ENCODE peak calls at places on chromosomes 12 and 14, in eight cellular contexts. Z, H, I, J, E, O, Q and N are unnamed samples.

GRCh38 chr12:123389560-123390351 is 5.8 kb downstream of the KMT5A start:
- DNase-seq in J (peak), O (peak), Q (peak), E (peak), H (peak), Z (no peak), I (peak), N (peak)

GRCh38 chr14:95464524-95464923 is 51.9 kb downstream of the SYNE3 start:
- DNase-seq in J (no peak), Q (no peak), H (no peak), E (no peak), I (no peak), Z (no peak), O (no peak), N (no peak)

GRCh38 chr14:91350813-91351507 is 66.7 kb downstream of the CCDC88C start:
- DNase-seq in E (no peak), Q (no peak), H (no peak), O (no peak), J (no peak), Z (no peak), I (no peak), N (no peak)

GRCh38 chr12:54147186-54147585 is 41.6 kb downstream of the SMUG1 start:
- DNase-seq in Z (no peak), Q (no peak), E (peak), H (no peak), J (no peak), O (no peak), I (no peak), N (no peak)

GRCh38 chr12:77835982-77836381 is 5.3 kb downstream of the NAV3 start:
- DNase-seq in J (no peak), Z (no peak), H (no peak), Q (no peak), O (no peak), I (no peak), E (no peak), N (no peak)

GRCh38 chr12:95674631-95675030 is 115.9 kb downstream of the NTN4 start:
- DNase-seq in E (no peak), H (no peak), Z (no peak), Q (no peak), O (no peak), I (no peak), J (peak), N (peak)

GRCh38 chr12:116336542-116337065 is 59.1 kb upstream of the MED13L start:
- DNase-seq in E (peak), I (no peak), H (no peak), Z (no peak), O (no peak), J (no peak), Q (no peak), N (no peak)

GRCh38 chr14:66746316-66747006 is 238.5 kb downstream of the GPHN start:
- DNase-seq in E (no peak), Q (peak), I (no peak), O (peak), H (no peak), J (peak), Z (no peak), N (peak)

GRCh38 chr12:57966536-57966935 is 25.2 kb downstream of the ATP23 start:
- DNase-seq in Q (no peak), E (no peak), H (no peak), O (no peak), Z (no peak), J (no peak), I (no peak), N (no peak)

GRCh38 chr12:105672576-105672975 is 342.1 kb downstream of the C12orf75 start:
- DNase-seq in H (peak), O (peak), J (peak), Q (no peak), I (peak), E (peak), Z (no peak), N (peak)

GRCh38 chr12:64951944-64952343 is 127.5 kb downstream of the TBC1D30 start:
- DNase-seq in J (no peak), Q (no peak), Z (no peak), O (no peak), E (no peak), H (no peak), I (no peak), N (no peak)

GRCh38 chr14:96929969-96930368 is 132.8 kb downstream of the VRK1 start:
- DNase-seq in E (no peak), H (peak), J (no peak), O (no peak), Z (no peak), Q (no peak), I (no peak), N (no peak)

GRCh38 chr12:96368687-96369086 is 31.6 kb downstream of the CDK17 start:
- DNase-seq in E (no peak), O (no peak), I (no peak), J (no peak), Z (no peak), Q (no peak), H (no peak), N (no peak)

GRCh38 chr14:32121948-32122347 is 44.8 kb downstream of the ARHGAP5 start:
- DNase-seq in I (no peak), Z (peak), Q (no peak), O (no peak), H (no peak), J (no peak), E (no peak), N (no peak)

GRCh38 chr12:2052861-2053674 is at the start of gene CACNA1C:
- DNase-seq in J (peak), E (peak), Q (no peak), I (peak), Z (no peak), H (peak), O (no peak), N (peak)

GRCh38 chr12:11724888-11725310 is 75.4 kb downstream of the ETV6 start:
- DNase-seq in H (no peak), J (peak), Q (no peak), I (no peak), Z (no peak), O (no peak), E (no peak), N (no peak)

GRCh38 chr12:46153267-46153872 is 115.5 kb downstream of the SLC38A1 start:
- DNase-seq in H (no peak), Q (peak), J (peak), Z (no peak), E (no peak), I (no peak), O (no peak), N (peak)

GRCh38 chr14:33934043-33934750 is 16.7 kb downstream of the EGLN3 start:
- DNase-seq in I (no peak), Q (no peak), E (no peak), Z (no peak), H (no peak), O (no peak), J (peak), N (no peak)

GRCh38 chr12:31033146-31033545 is 40.5 kb upstream of the DDX11 start:
- DNase-seq in Z (no peak), H (no peak), O (no peak), I (no peak), J (no peak), Q (no peak), E (no peak), N (no peak)

GRCh38 chr14:44961151-44961729 is 507 bp downstream of the KLHL28 start:
- DNase-seq in Z (no peak), E (peak), J (peak), O (peak), H (peak), I (peak), Q (peak), N (peak)

GRCh38 chr14:63857467-63858030 is 4.7 kb downstream of the SYNE2 start:
- DNase-seq in H (no peak), E (no peak), Z (no peak), I (no peak), J (no peak), O (no peak), Q (no peak), N (no peak)

GRCh38 chr12:69821441-69822204 is 3.4 kb upstream of the MYRFL start:
- DNase-seq in H (no peak), O (no peak), Z (no peak), Q (no peak), E (no peak), J (peak), I (no peak), N (no peak)

GRCh38 chr14:49621114-49621881 is 699 bp downstream of the MGAT2 start:
- DNase-seq in J (peak), E (peak), H (peak), O (peak), I (peak), Z (no peak), Q (no peak), N (peak)

GRCh38 chr14:51395361-51395849 is 155.4 kb downstream of the TMX1 start:
- DNase-seq in E (no peak), I (peak), Z (peak), H (peak), Q (no peak), J (peak), O (no peak), N (peak)

GRCh38 chr14:35374273-35374681 is 30.3 kb downstream of the NFKBIA start:
- DNase-seq in E (peak), H (no peak), I (no peak), J (peak), Q (peak), Z (peak), O (no peak), N (no peak)

GRCh38 chr14:105059035-105059916 is 6.0 kb downstream of the GPR132 start:
- DNase-seq in I (no peak), O (peak), Z (no peak), H (peak), Q (no peak), E (no peak), J (no peak), N (peak)

GRCh38 chr12:59070534-59070933 is 150.2 kb upstream of the LRIG3 start:
- DNase-seq in O (no peak), E (no peak), Q (no peak), H (no peak), Z (no peak), I (no peak), J (peak), N (no peak)

GRCh38 chr12:60714141-60714900 is 1118.5 kb downstream of the SLC16A7 start:
- DNase-seq in H (no peak), I (no peak), E (no peak), J (no peak), Z (no peak), Q (no peak), O (no peak), N (no peak)

GRCh38 chr12:80632835-80633234 is 74.6 kb upstream of the MYF6 start:
- DNase-seq in H (no peak), J (no peak), Q (no peak), E (no peak), Z (no peak), O (no peak), I (no peak), N (peak)

GRCh38 chr12:74539261-74539660 is 1.6 kb downstream of the ATXN7L3B start:
- DNase-seq in I (no peak), J (no peak), Q (no peak), O (no peak), Z (no peak), E (no peak), H (no peak), N (peak)

GRCh38 chr14:104282332-104283196 is 144.2 kb downstream of the KIF26A start:
- DNase-seq in Z (no peak), I (peak), O (peak), Q (no peak), H (peak), E (peak), J (no peak), N (no peak)

GRCh38 chr12:117680311-117680710 is 288.5 kb downstream of the KSR2 start:
- DNase-seq in O (no peak), Q (no peak), I (no peak), J (peak), Z (no peak), H (no peak), E (no peak), N (no peak)

GRCh38 chr12:2348477-2348852 is 295.7 kb downstream of the CACNA1C start:
- DNase-seq in O (no peak), E (no peak), Q (no peak), I (no peak), H (no peak), Z (no peak), J (no peak), N (no peak)

GRCh38 chr14:85533821-85534271 is 3.9 kb downstream of the FLRT2 start:
- DNase-seq in J (peak), Q (peak), E (no peak), I (no peak), H (no peak), Z (no peak), O (no peak), N (no peak)
- H3K4me3 ChIP-seq in J (peak), Q (peak), E (peak), I (peak), H (peak), Z (peak), O (peak), N (peak)

DNA sequence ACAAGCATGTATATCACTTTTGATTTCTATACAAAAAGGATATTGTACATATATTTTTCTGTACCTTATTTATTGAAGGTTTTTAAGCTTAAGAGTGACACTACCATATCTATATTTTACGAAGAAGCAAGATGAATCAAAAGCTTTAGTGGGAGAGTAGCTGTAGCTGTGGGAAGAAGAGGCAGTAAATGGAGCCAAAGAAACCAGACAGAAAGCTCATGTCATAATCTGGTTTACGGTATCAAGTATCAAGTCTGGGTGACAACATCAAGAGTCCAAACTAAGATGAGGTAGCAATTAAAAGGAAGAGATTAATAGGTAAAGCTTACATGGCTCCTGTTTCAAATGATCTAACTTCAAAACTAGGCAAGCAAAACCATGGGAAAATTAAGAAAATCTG is 54.8 kb downstream of the CEP83 start:
- DNase-seq in I (no peak), H (no peak), O (no peak), Z (no peak), J (no peak), E (no peak), Q (no peak), N (no peak)
- H3K4me3 ChIP-seq in I (no peak), H (peak), O (no peak), Z (no peak), J (no peak), E (no peak), Q (no peak), N (no peak)

DNA sequence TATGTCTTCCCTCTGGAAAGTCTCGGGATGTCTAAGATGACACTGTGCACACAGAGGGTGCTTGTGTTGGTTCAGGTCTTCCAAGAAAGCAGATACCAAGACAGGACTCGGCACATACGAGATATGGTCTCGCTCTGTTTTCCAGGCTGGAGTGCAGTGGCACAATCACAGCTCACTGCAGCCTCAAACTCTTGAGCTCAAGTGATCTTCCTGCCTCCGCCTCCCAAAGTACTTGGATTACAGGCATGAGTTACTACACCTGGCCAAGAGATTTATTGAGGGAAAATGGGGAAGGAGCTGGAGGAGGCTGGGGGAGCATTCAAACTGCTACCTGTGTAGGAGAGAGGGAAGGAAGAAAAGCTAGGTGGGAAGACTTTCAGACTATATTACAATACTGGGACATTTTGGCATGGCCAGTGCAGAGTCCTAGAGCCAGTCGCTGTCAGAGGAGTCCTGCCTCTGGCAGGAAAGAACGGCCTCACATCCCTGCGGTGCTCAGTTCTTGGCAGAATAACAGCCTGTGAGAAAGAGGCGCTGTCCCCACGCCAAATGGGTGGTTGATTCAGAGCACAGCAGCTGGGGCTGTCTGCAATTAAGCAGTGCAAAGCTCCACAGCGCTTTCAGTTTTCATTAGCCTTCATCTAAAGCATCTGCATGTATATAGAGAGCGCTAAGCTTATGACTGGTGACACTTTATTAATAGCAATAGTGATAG is 18.3 kb downstream of the SLC17A8 start:
- DNase-seq in Q (no peak), Z (no peak), E (peak), I (peak), J (no peak), H (peak), O (no peak), N (no peak)
- H3K4me3 ChIP-seq in Q (no peak), Z (no peak), E (no peak), I (no peak), J (no peak), H (no peak), O (no peak), N (no peak)

GRCh38 chr12:21655594-21655993 is 2.0 kb downstream of the LDHB start:
- DNase-seq in O (no peak), J (no peak), E (no peak), Q (no peak), I (no peak), H (no peak), Z (no peak), N (no peak)
- H3K4me3 ChIP-seq in O (no peak), J (no peak), E (no peak), Q (peak), I (peak), H (peak), Z (peak), N (peak)

DNA sequence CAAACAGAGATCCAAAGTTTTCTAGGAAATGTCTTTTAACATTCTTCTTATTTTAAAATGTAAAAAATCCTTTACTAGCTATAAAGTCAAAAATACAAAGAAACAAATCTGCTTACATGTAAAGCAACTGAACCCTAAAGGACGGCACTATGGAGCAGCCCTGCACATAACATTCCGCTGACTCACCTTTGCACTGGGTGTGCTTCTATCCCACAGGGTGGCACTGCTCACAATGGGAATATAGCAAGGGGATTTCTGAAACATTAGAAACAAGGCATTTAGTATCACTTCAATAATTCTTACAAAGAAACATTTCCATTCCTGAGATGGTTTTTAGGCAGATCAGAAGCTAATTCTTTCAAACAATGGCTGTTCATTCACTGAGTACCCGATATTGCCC is 94.3 kb downstream of the C12orf42 start:
- DNase-seq in Q (no peak), I (no peak), H (no peak), O (no peak), E (no peak), J (no peak), Z (no peak), N (no peak)
- H3K4me3 ChIP-seq in Q (no peak), I (no peak), H (no peak), O (no peak), E (no peak), J (no peak), Z (no peak), N (no peak)

GRCh38 chr12:83320350-83320749 is 633.6 kb downstream of the TMTC2 start:
- DNase-seq in Z (no peak), Q (no peak), O (no peak), J (no peak), E (no peak), I (no peak), H (no peak), N (no peak)
- H3K4me3 ChIP-seq in Z (no peak), Q (no peak), O (no peak), J (no peak), E (no peak), I (no peak), H (no peak), N (no peak)

GRCh38 chr12:14394317-14395058 is 29.0 kb downstream of the ATF7IP start:
- DNase-seq in I (no peak), E (peak), H (no peak), O (no peak), Q (peak), Z (no peak), J (peak), N (peak)
- H3K4me3 ChIP-seq in I (peak), E (no peak), H (peak), O (no peak), Q (peak), Z (no peak), J (no peak), N (peak)

GRCh38 chr12:92158711-92159534 is 13.3 kb upstream of the BTG1 start:
- DNase-seq in I (no peak), O (no peak), E (no peak), Q (no peak), J (no peak), Z (no peak), H (no peak), N (no peak)
- H3K4me3 ChIP-seq in I (no peak), O (no peak), E (no peak), Q (no peak), J (no peak), Z (no peak), H (no peak), N (no peak)